ENCODE peak calls at places on chromosome 1, in eight cellular contexts. M, Q, O, K, X, S, R and V are unnamed samples.

GRCh38 chr1:227316941-227317540 is 1.3 kb downstream of the CDC42BPA start:
- DNase-seq in R (no peak), Q (no peak), O (no peak), X (peak), M (peak), S (no peak), K (peak), V (no peak)

GRCh38 chr1:174204697-174205308 is 45.5 kb downstream of the RABGAP1L start:
- DNase-seq in Q (no peak), M (no peak), S (peak), O (no peak), K (no peak), R (no peak), X (no peak), V (no peak)

GRCh38 chr1:119885903-119886783 is 10.2 kb downstream of the ADAM30 start:
- DNase-seq in O (no peak), X (no peak), M (peak), S (peak), K (peak), R (peak), Q (peak), V (peak)

GRCh38 chr1:17207046-17207445 is 2.1 kb downstream of the PADI1 start:
- DNase-seq in R (no peak), O (peak), Q (peak), M (peak), X (no peak), K (peak), S (peak), V (peak)

GRCh38 chr1:24149854-24150227 is 6.9 kb upstream of the IL22RA1 start:
- DNase-seq in S (peak), M (no peak), K (peak), X (no peak), O (no peak), R (no peak), Q (no peak), V (no peak)

GRCh38 chr1:206893380-206893779 is 3.9 kb upstream of the IL24 start:
- DNase-seq in K (no peak), S (no peak), R (no peak), M (no peak), X (no peak), O (no peak), Q (no peak), V (no peak)

GRCh38 chr1:245298781-245299180 is 144.0 kb downstream of the KIF26B start:
- DNase-seq in X (peak), R (no peak), O (no peak), K (no peak), S (no peak), Q (no peak), M (peak), V (no peak)

GRCh38 chr1:233959971-233960710 is 55.7 kb downstream of the SLC35F3 start:
- DNase-seq in X (no peak), M (no peak), Q (no peak), S (no peak), K (no peak), R (no peak), O (no peak), V (no peak)

GRCh38 chr1:23745515-23745914 is 2.2 kb downstream of the ELOA start:
- DNase-seq in S (peak), O (no peak), Q (peak), M (no peak), K (peak), X (no peak), R (no peak), V (peak)

GRCh38 chr1:213244664-213245091 is 193.6 kb downstream of the RPS6KC1 start:
- DNase-seq in Q (peak), K (peak), S (peak), R (no peak), X (no peak), O (no peak), M (peak), V (peak)

GRCh38 chr1:159261726-159262494 is 40.2 kb upstream of the FCER1A start:
- DNase-seq in X (no peak), R (no peak), K (peak), O (no peak), M (no peak), Q (no peak), S (no peak), V (no peak)

GRCh38 chr1:26597629-26598039 is 68.1 kb downstream of the RPS6KA1 start:
- DNase-seq in M (peak), X (no peak), O (no peak), Q (peak), R (no peak), K (peak), S (no peak), V (peak)

GRCh38 chr1:224529844-224530243 is 86.3 kb upstream of the CNIH3 start:
- DNase-seq in K (no peak), R (no peak), M (no peak), X (no peak), S (no peak), Q (no peak), O (no peak), V (no peak)

GRCh38 chr1:208203127-208203847 is 40.9 kb downstream of the PLXNA2 start:
- DNase-seq in S (no peak), O (peak), Q (no peak), X (no peak), K (peak), R (no peak), M (peak), V (no peak)

GRCh38 chr1:218953448-218953847 is 220.2 kb upstream of the LYPLAL1 start:
- DNase-seq in X (no peak), M (no peak), O (no peak), Q (no peak), R (no peak), S (no peak), K (no peak), V (no peak)

GRCh38 chr1:228341450-228341813 is 65.2 kb downstream of the TRIM11 start:
- DNase-seq in M (no peak), K (no peak), S (no peak), O (peak), R (peak), X (no peak), Q (no peak), V (no peak)

GRCh38 chr1:203934027-203934426 is 72.6 kb downstream of the SNRPE start:
- DNase-seq in O (no peak), K (no peak), R (no peak), Q (no peak), X (no peak), S (no peak), M (no peak), V (no peak)